ENCODE peak calls at places on chromosomes 7 and 10, in nine cellular contexts. G, B, X, H, R, P, M, T and A are unnamed samples.

GRCh38 chr7:112080974-112081373 is 125.2 kb downstream of the DOCK4 start:
- DNase-seq in P (no peak), R (no peak), B (no peak), H (peak; percentile 48), G (peak; percentile 90), T (peak; percentile 42), M (no peak), X (no peak), A (no peak)

GRCh38 chr10:114404171-114405010 is at the start of gene AFAP1L2:
- DNase-seq in M (no peak), G (no peak), R (peak; percentile 50), P (peak; percentile 29), B (no peak), H (no peak), X (peak; percentile 63), T (no peak), A (peak; percentile 57)

GRCh38 chr7:3233301-3233700 is 67.8 kb upstream of the SDK1 start:
- DNase-seq in H (no peak), R (no peak), X (no peak), B (no peak), G (no peak), P (no peak), T (no peak), M (no peak), A (no peak)

GRCh38 chr7:148114807-148115206 is 475.8 kb upstream of the C7orf33 start:
- DNase-seq in G (no peak), B (no peak), T (no peak), X (no peak), R (no peak), M (no peak), P (no peak), H (no peak), A (no peak)

GRCh38 chr10:46028584-46029570 is 1.5 kb downstream of the NCOA4 start:
- DNase-seq in X (peak; percentile 33), M (peak; percentile 80), B (no peak), R (no peak), H (peak; percentile 21), P (peak; percentile 78), G (peak; percentile 73), T (peak; percentile 70), A (no peak)

GRCh38 chr7:101562531-101563197 is 66.4 kb downstream of the MYL10 start:
- DNase-seq in M (no peak), G (no peak), P (no peak), B (no peak), R (no peak), T (no peak), H (no peak), X (peak; percentile 5), A (no peak)

GRCh38 chr10:69650589-69651261 is 20.7 kb downstream of the FAM241B start:
- DNase-seq in P (no peak), T (no peak), B (no peak), H (no peak), R (no peak), G (no peak), M (no peak), X (no peak), A (no peak)

GRCh38 chr10:21479553-21480315 is 45.7 kb downstream of the SKIDA1 start:
- DNase-seq in R (no peak), M (no peak), T (no peak), B (no peak), H (no peak), P (no peak), X (no peak), G (no peak), A (no peak)

GRCh38 chr10:26790596-26790995 is 70.2 kb downstream of the ABI1 start:
- DNase-seq in R (no peak), X (no peak), M (no peak), P (peak; percentile 48), B (no peak), H (no peak), G (peak; percentile 11), T (peak; percentile 9), A (no peak)

GRCh38 chr10:31896972-31897384 is 31.7 kb downstream of the ARHGAP12 start:
- DNase-seq in R (no peak), T (peak; percentile 80), X (no peak), P (peak; percentile 14), G (no peak), B (no peak), H (no peak), M (peak; percentile 81), A (no peak)

GRCh38 chr7:66296-66695 is 126.1 kb upstream of the FAM20C start:
- DNase-seq in M (no peak), X (no peak), H (no peak), B (no peak), T (no peak), P (no peak), G (no peak), R (no peak), A (no peak)

GRCh38 chr7:31092606-31093005 is 40.5 kb downstream of the ADCYAP1R1 start:
- DNase-seq in B (no peak), M (no peak), T (no peak), G (no peak), H (no peak), P (no peak), X (no peak), R (no peak), A (no peak)

GRCh38 chr10:133338080-133339071 is 1.7 kb upstream of the CALY start:
- DNase-seq in M (no peak), G (no peak), P (no peak), B (no peak), R (no peak), H (no peak), T (no peak), X (no peak), A (no peak)

GRCh38 chr10:133334495-133335237 is 2.0 kb downstream of the CALY start:
- DNase-seq in G (no peak), B (no peak), P (no peak), R (no peak), X (no peak), T (no peak), H (no peak), M (no peak), A (no peak)

GRCh38 chr10:133337079-133337725 is 506 bp upstream of the CALY start:
- DNase-seq in B (no peak), R (no peak), G (no peak), H (no peak), X (no peak), T (no peak), M (no peak), P (no peak), A (no peak)

GRCh38 chr10:133335238-133336122 is 1.2 kb downstream of the CALY start:
- DNase-seq in P (no peak), X (peak; percentile 62), M (peak; percentile 78), T (peak; percentile 29), R (peak; percentile 54), B (peak; percentile 51), G (peak; percentile 50), H (no peak), A (peak; percentile 48)

GRCh38 chr10:133336131-133337078 is at the start of gene CALY:
- DNase-seq in X (peak; percentile 62), R (no peak), H (no peak), T (no peak), P (no peak), G (no peak), M (no peak), B (peak; percentile 70), A (peak; percentile 59)
- H3K4me3 ChIP-seq in X (peak within 1 kb of the TSS; percentile 30), R (peak within 1 kb of the TSS; percentile 58), H (no peak within 1 kb of the TSS), T (no peak within 1 kb of the TSS), P (no peak within 1 kb of the TSS), G (no peak within 1 kb of the TSS), M (peak within 1 kb of the TSS; percentile 32), B (peak within 1 kb of the TSS; percentile 58), A (peak within 1 kb of the TSS; percentile 50)

DNA sequence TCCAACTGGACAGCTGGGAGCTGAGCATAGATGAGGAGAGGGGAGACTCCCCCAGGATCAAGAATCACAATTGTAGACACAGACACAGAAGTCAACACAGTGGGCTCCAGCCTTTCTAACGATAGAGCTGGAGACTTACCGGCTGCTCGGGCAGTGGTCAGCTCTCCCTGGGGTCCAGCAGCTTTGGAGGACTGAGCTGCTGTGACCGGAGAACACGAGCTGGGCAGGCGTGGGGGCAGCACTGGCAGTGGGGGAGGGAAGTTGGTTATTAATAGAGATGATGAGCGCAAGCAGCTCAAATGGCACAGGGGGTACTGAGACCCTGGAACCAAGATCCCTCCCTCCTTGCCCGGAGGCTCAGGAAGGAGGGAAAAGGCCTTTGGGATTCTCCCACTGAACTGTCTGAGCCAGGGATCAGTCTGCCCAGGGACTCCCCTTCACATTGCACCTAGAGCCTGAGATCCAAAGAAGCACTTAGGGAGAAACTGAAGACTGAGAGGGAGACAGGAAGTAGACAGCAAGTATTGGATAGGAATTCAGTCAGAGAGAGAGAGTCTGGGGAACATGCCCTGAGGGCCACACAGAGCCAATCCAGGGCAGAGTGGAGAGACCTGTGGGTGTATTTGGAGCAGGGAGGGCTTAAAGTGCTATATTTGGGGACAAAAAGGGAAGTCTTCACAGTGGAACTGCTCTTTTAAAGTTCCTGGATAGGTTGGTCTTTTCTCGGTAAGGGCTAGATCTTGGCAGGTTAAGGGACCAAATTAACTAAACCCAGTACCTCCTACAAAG is at the start of gene MYOZ1:
- DNase-seq in G (no peak), X (no peak), T (no peak), M (no peak), B (no peak), H (no peak), R (no peak), P (peak; percentile 27), A (no peak)
- H3K4me3 ChIP-seq in G (no peak within 1 kb of the TSS), X (no peak within 1 kb of the TSS), T (no peak within 1 kb of the TSS), M (no peak within 1 kb of the TSS), B (no peak within 1 kb of the TSS), H (no peak within 1 kb of the TSS), R (no peak within 1 kb of the TSS), P (no peak within 1 kb of the TSS), A (no peak within 1 kb of the TSS)

GRCh38 chr7:128868624-128869137 is 6.0 kb downstream of the ATP6V1F start:
- DNase-seq in X (no peak), B (no peak), P (no peak), R (no peak), H (no peak), M (no peak), G (no peak), T (no peak), A (no peak)
- H3K4me3 ChIP-seq in X (peak overlapping the region; percentile 58), B (peak overlapping the region; percentile 65), P (peak overlapping the region; percentile 44), R (peak overlapping the region; percentile 74), H (peak overlapping the region; percentile 38), M (no peak overlapping the region), G (peak overlapping the region; percentile 46), T (no peak overlapping the region), A (peak overlapping the region; percentile 58)

GRCh38 chr7:91520645-91521044 is 256.4 kb downstream of the FZD1 start:
- DNase-seq in P (no peak), X (no peak), M (no peak), R (no peak), T (no peak), H (no peak), G (no peak), B (no peak), A (no peak)

GRCh38 chr7:91515961-91516360 is 251.7 kb downstream of the FZD1 start:
- DNase-seq in M (no peak), H (no peak), P (no peak), B (no peak), R (no peak), X (no peak), G (no peak), T (no peak), A (no peak)

GRCh38 chr7:91517408-91517807 is 253.2 kb downstream of the FZD1 start:
- DNase-seq in G (no peak), P (no peak), B (no peak), X (no peak), R (no peak), M (no peak), H (no peak), T (peak; percentile 66), A (no peak)

GRCh38 chr7:91519241-91520200 is 255.3 kb downstream of the FZD1 start:
- DNase-seq in R (no peak), T (peak; percentile 89), M (peak; percentile 33), P (no peak), B (no peak), H (no peak), G (peak; percentile 70), X (no peak), A (no peak)

GRCh38 chr7:91518058-91518457 is 253.8 kb downstream of the FZD1 start:
- DNase-seq in X (no peak), M (no peak), G (no peak), B (no peak), T (no peak), H (no peak), R (no peak), P (no peak), A (no peak)
- H3K4me3 ChIP-seq in X (no peak overlapping the region), M (no peak overlapping the region), G (no peak overlapping the region), B (no peak overlapping the region), T (no peak overlapping the region), H (no peak overlapping the region), R (no peak overlapping the region), P (no peak overlapping the region), A (no peak overlapping the region)